ENCODE peak calls at places on chromosomes 13 and 19, in five cellular contexts. One of them, this sample, is unnamed.

GRCh38 chr13:91904005-91904404 is 505.6 kb downstream of the GPC5 start:
- DNase-seq in stimulated activated CD4-positive, alpha-beta T cell treated with anti-CD3 and anti-CD28 coated beads, Interleukin-12 subunit alpha, Interleukin-12 subunit beta, amount 100 ng/mL, for 24 hours: no peak
- DNase-seq in SHP77: no peak
- DNase-seq in NCI-H748 treated with DMSO at 0.1 percent for 48 hours: no peak
- DNase-seq in aorta: no peak
- DNase-seq in this sample: no peak

GRCh38 chr13:113053801-113054604 is 51.6 kb upstream of the F7 start:
- DNase-seq in stimulated activated CD4-positive, alpha-beta T cell treated with anti-CD3 and anti-CD28 coated beads, Interleukin-12 subunit alpha, Interleukin-12 subunit beta, amount 100 ng/mL, for 24 hours: no peak
- DNase-seq in SHP77: no peak
- DNase-seq in NCI-H748 treated with DMSO at 0.1 percent for 48 hours: no peak
- DNase-seq in aorta: peak; percentile 20
- DNase-seq in this sample: no peak

GRCh38 chr19:41936416-41936850 is 8.2 kb upstream of the ERFL start:
- DNase-seq in stimulated activated CD4-positive, alpha-beta T cell treated with anti-CD3 and anti-CD28 coated beads, Interleukin-12 subunit alpha, Interleukin-12 subunit beta, amount 100 ng/mL, for 24 hours: no peak
- DNase-seq in SHP77: no peak
- DNase-seq in NCI-H748 treated with DMSO at 0.1 percent for 48 hours: no peak
- DNase-seq in aorta: no peak
- DNase-seq in this sample: no peak

GRCh38 chr19:48552406-48553322 is 692 bp downstream of the SULT2B1 start:
- DNase-seq in stimulated activated CD4-positive, alpha-beta T cell treated with anti-CD3 and anti-CD28 coated beads, Interleukin-12 subunit alpha, Interleukin-12 subunit beta, amount 100 ng/mL, for 24 hours: no peak
- DNase-seq in SHP77: no peak
- DNase-seq in NCI-H748 treated with DMSO at 0.1 percent for 48 hours: no peak
- DNase-seq in aorta: no peak
- DNase-seq in this sample: no peak

GRCh38 chr13:73939071-73939380 is 195.2 kb downstream of the KLF12 start:
- DNase-seq in stimulated activated CD4-positive, alpha-beta T cell treated with anti-CD3 and anti-CD28 coated beads, Interleukin-12 subunit alpha, Interleukin-12 subunit beta, amount 100 ng/mL, for 24 hours: no peak
- DNase-seq in SHP77: no peak
- DNase-seq in NCI-H748 treated with DMSO at 0.1 percent for 48 hours: no peak
- DNase-seq in aorta: no peak
- DNase-seq in this sample: no peak

GRCh38 chr13:21138561-21138960 is 37.8 kb downstream of the SKA3 start:
- DNase-seq in stimulated activated CD4-positive, alpha-beta T cell treated with anti-CD3 and anti-CD28 coated beads, Interleukin-12 subunit alpha, Interleukin-12 subunit beta, amount 100 ng/mL, for 24 hours: no peak
- DNase-seq in SHP77: no peak
- DNase-seq in NCI-H748 treated with DMSO at 0.1 percent for 48 hours: no peak
- DNase-seq in aorta: no peak
- DNase-seq in this sample: no peak

GRCh38 chr19:27529158-27529557 is 1683.8 kb downstream of the UQCRFS1 start:
- DNase-seq in stimulated activated CD4-positive, alpha-beta T cell treated with anti-CD3 and anti-CD28 coated beads, Interleukin-12 subunit alpha, Interleukin-12 subunit beta, amount 100 ng/mL, for 24 hours: no peak
- DNase-seq in SHP77: no peak
- DNase-seq in NCI-H748 treated with DMSO at 0.1 percent for 48 hours: no peak
- DNase-seq in aorta: no peak
- DNase-seq in this sample: no peak

GRCh38 chr13:97328222-97328790 is 105.7 kb upstream of the RAP2A start:
- DNase-seq in stimulated activated CD4-positive, alpha-beta T cell treated with anti-CD3 and anti-CD28 coated beads, Interleukin-12 subunit alpha, Interleukin-12 subunit beta, amount 100 ng/mL, for 24 hours: no peak
- DNase-seq in SHP77: no peak
- DNase-seq in NCI-H748 treated with DMSO at 0.1 percent for 48 hours: no peak
- DNase-seq in aorta: no peak
- DNase-seq in this sample: no peak

GRCh38 chr13:99323488-99323887 is 16.3 kb upstream of the GPR183 start:
- DNase-seq in stimulated activated CD4-positive, alpha-beta T cell treated with anti-CD3 and anti-CD28 coated beads, Interleukin-12 subunit alpha, Interleukin-12 subunit beta, amount 100 ng/mL, for 24 hours: no peak
- DNase-seq in SHP77: no peak
- DNase-seq in NCI-H748 treated with DMSO at 0.1 percent for 48 hours: no peak
- DNase-seq in aorta: no peak
- DNase-seq in this sample: no peak

GRCh38 chr13:42548731-42549554 is 25.0 kb upstream of the TNFSF11 start:
- DNase-seq in stimulated activated CD4-positive, alpha-beta T cell treated with anti-CD3 and anti-CD28 coated beads, Interleukin-12 subunit alpha, Interleukin-12 subunit beta, amount 100 ng/mL, for 24 hours: no peak
- DNase-seq in SHP77: no peak
- DNase-seq in NCI-H748 treated with DMSO at 0.1 percent for 48 hours: no peak
- DNase-seq in aorta: peak; percentile 55
- DNase-seq in this sample: no peak

GRCh38 chr19:7789447-7789846 is 26.4 kb downstream of the CLEC4M start:
- DNase-seq in stimulated activated CD4-positive, alpha-beta T cell treated with anti-CD3 and anti-CD28 coated beads, Interleukin-12 subunit alpha, Interleukin-12 subunit beta, amount 100 ng/mL, for 24 hours: no peak
- DNase-seq in SHP77: no peak
- DNase-seq in NCI-H748 treated with DMSO at 0.1 percent for 48 hours: no peak
- DNase-seq in aorta: no peak
- DNase-seq in this sample: no peak

GRCh38 chr19:35856546-35857149 is at the start of gene KIRREL2:
- DNase-seq in stimulated activated CD4-positive, alpha-beta T cell treated with anti-CD3 and anti-CD28 coated beads, Interleukin-12 subunit alpha, Interleukin-12 subunit beta, amount 100 ng/mL, for 24 hours: no peak
- DNase-seq in SHP77: no peak
- DNase-seq in NCI-H748 treated with DMSO at 0.1 percent for 48 hours: no peak
- DNase-seq in aorta: no peak
- DNase-seq in this sample: no peak

GRCh38 chr19:39401549-39402416 is 4.9 kb upstream of the ZFP36 start:
- DNase-seq in stimulated activated CD4-positive, alpha-beta T cell treated with anti-CD3 and anti-CD28 coated beads, Interleukin-12 subunit alpha, Interleukin-12 subunit beta, amount 100 ng/mL, for 24 hours: peak; percentile 67
- DNase-seq in SHP77: no peak
- DNase-seq in NCI-H748 treated with DMSO at 0.1 percent for 48 hours: no peak
- DNase-seq in aorta: peak; percentile 85
- DNase-seq in this sample: no peak

GRCh38 chr13:74930402-74931165 is 551.4 kb downstream of the TBC1D4 start:
- DNase-seq in stimulated activated CD4-positive, alpha-beta T cell treated with anti-CD3 and anti-CD28 coated beads, Interleukin-12 subunit alpha, Interleukin-12 subunit beta, amount 100 ng/mL, for 24 hours: no peak
- DNase-seq in SHP77: no peak
- DNase-seq in NCI-H748 treated with DMSO at 0.1 percent for 48 hours: no peak
- DNase-seq in aorta: no peak
- DNase-seq in this sample: no peak